ENCODE peak calls at places on chromosomes 3 and 15, in four cellular contexts. V, G, S and D are unnamed samples.

GRCh38 chr3:177610262-177610661 is 413.0 kb upstream of the TBL1XR1 start:
- DNase-seq in V (no peak), G (no peak), S (no peak), D (no peak)

GRCh38 chr15:80367094-80367493 is 37.1 kb upstream of the ARNT2 start:
- DNase-seq in V (no peak), G (no peak), S (no peak), D (no peak)

GRCh38 chr3:38655708-38656300 is 6.3 kb upstream of the SCN5A start:
- DNase-seq in V (no peak), G (no peak), S (no peak), D (no peak)

GRCh38 chr3:50450135-50450911 is 53.1 kb downstream of the CACNA2D2 start:
- DNase-seq in V (peak; percentile 95), G (peak; percentile 15), S (peak; percentile 43), D (peak; percentile 75)

GRCh38 chr15:55661431-55661830 is 73.3 kb upstream of the PYGO1 start:
- DNase-seq in V (no peak), G (no peak), S (no peak), D (no peak)

GRCh38 chr15:31752905-31753304 is 277.4 kb upstream of the CHRNA7 start:
- DNase-seq in V (no peak), G (no peak), S (no peak), D (no peak)

GRCh38 chr3:81419196-81419595 is 342.2 kb downstream of the GBE1 start:
- DNase-seq in V (no peak), G (no peak), S (no peak), D (no peak)

GRCh38 chr15:60840703-60841411 is 361.9 kb upstream of the ICE2 start:
- DNase-seq in V (peak; percentile 31), G (no peak), S (no peak), D (no peak)

GRCh38 chr3:65984975-65985374 is 53.7 kb downstream of the MAGI1 start:
- DNase-seq in V (no peak), G (no peak), S (no peak), D (no peak)

GRCh38 chr3:18757476-18757875 is 332.3 kb upstream of the SATB1 start:
- DNase-seq in V (no peak), G (no peak), S (no peak), D (no peak)
- TF ChIP-seq POLR2A in V (no peak), G (no peak), S (no peak), D (no peak)

GRCh38 chr15:57550640-57551039 is 41.1 kb upstream of the MYZAP start:
- DNase-seq in V (peak; percentile 87), G (no peak), S (peak; percentile 85), D (peak; percentile 84)

GRCh38 chr15:57549935-57550334 is 41.8 kb upstream of the MYZAP start:
- DNase-seq in V (no peak), G (no peak), S (peak; percentile 53), D (no peak)

GRCh38 chr15:57553526-57553925 is 38.2 kb upstream of the MYZAP start:
- DNase-seq in V (no peak), G (no peak), S (no peak), D (no peak)

GRCh38 chr15:57552678-57553334 is 38.9 kb upstream of the MYZAP start:
- DNase-seq in V (no peak), G (no peak), S (no peak), D (no peak)

GRCh38 chr15:57551717-57552677 is 39.7 kb upstream of the MYZAP start:
- DNase-seq in V (no peak), G (no peak), S (peak; percentile 56), D (no peak)
- TF ChIP-seq POLR2A in V (no peak), G (no peak), S (no peak), D (no peak)

DNA sequence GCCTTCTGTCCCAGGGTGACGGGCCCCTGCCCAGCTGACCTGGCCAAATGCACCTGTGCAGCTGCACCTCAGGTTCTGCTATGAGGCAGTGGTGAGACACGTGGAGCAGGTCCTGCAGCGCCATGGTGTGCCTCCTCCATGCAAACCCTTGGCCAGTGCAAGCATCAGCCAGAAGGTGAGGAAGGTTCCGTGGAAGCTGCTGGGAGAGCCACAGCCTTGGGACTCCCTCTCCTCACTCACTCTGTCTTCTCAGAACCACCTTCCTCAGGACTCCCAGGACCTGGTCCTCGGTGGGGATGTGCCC is 31.6 kb downstream of the PTPN23 start:
- DNase-seq in V (no peak), G (no peak), S (no peak), D (no peak)
- TF ChIP-seq POLR2A in V (no peak), G (no peak), S (no peak), D (no peak)

GRCh38 chr3:192848371-192849233 is 69.1 kb downstream of the MB21D2 start:
- DNase-seq in V (no peak), G (no peak), S (no peak), D (no peak)
- TF ChIP-seq POLR2A in V (no peak), G (no peak), S (no peak), D (no peak)

DNA sequence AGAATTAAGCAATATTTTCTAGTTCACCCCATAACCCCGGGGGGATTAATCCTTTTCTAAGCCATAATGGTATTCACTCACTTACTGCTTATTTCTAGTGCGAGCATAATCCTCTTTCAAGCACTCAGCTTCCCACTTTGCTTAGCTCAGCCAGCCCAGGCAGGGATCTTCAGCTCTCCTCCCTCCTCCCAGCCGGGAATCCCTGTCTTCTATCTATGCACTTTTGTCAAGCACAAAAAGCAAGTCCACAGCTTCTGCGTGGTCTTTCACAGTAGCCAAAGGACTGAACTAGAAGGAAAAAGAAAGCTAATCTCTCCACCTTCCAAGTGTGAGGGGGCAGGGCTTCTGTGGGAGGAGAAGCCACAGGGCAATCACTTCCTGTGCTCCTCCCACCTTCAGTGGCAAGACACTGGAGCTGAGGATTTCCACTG is 62.8 kb downstream of the PEX5L start:
- DNase-seq in V (no peak), G (no peak), S (no peak), D (no peak)
- TF ChIP-seq POLR2A in V (no peak), G (no peak), S (no peak), D (no peak)

GRCh38 chr3:15269091-15269989 is 63.0 kb downstream of the SH3BP5 start:
- DNase-seq in V (peak; percentile 90), G (peak; percentile 54), S (peak; percentile 86), D (peak; percentile 86)
- TF ChIP-seq POLR2A in V (no peak), G (peak; percentile 54), S (peak; percentile 33), D (no peak)

GRCh38 chr15:76572983-76573314 is 236.4 kb downstream of the ISL2 start:
- DNase-seq in V (no peak), G (no peak), S (no peak), D (no peak)

GRCh38 chr15:76575177-76576078 is 238.9 kb downstream of the ISL2 start:
- DNase-seq in V (no peak), G (no peak), S (no peak), D (no peak)

GRCh38 chr15:76577879-76578512 is 241.4 kb downstream of the ISL2 start:
- DNase-seq in V (no peak), G (no peak), S (no peak), D (no peak)

GRCh38 chr15:76582550-76582949 is 246.0 kb downstream of the ISL2 start:
- DNase-seq in V (no peak), G (no peak), S (no peak), D (no peak)

GRCh38 chr15:76576526-76577279 is 240.1 kb downstream of the ISL2 start:
- DNase-seq in V (peak; percentile 74), G (no peak), S (peak; percentile 75), D (no peak)
- TF ChIP-seq POLR2A in V (no peak), G (no peak), S (no peak), D (no peak)

DNA sequence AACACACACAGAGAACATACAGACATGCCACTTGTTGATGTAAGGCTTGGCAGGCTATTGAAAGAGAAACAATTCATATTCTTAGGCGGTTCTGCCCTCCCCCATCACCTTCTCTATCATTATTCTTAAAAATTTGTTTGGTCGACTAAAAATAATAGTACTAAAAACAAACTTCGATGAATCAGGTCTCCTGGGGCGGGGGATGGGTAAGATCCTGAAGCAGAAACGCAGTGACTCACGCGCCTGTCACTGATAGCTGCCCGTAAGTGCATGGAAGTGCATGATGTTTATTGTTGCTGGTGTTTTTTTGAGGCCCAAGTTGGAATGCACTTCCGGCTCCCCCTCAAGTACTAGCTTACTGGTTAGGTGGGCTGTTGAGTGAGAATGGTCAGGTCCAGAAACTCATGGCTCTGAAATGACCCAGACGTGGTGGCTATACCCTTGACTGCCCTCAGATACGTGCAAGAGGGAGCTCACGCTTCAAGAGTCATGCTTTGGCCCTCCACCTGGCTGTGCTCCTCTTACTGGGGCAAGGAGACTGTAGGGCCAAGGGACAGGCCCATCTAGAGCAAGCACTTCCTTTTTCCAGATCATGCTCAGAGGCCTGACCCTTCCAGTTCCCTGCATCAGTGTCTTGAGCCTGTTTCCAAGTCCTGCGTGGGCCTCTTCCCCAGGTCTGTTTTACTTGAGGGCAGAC is 10.9 kb downstream of the SMAD3 start:
- DNase-seq in V (no peak), G (no peak), S (no peak), D (no peak)
- TF ChIP-seq POLR2A in V (no peak), G (no peak), S (no peak), D (no peak)